ENCODE peak calls at places on chromosomes 5 and 9, in seven cellular contexts. One of them, this sample, is unnamed.

GRCh38 chr5:37867634-37868033 is 27.8 kb upstream of the GDNF start:
- DNase-seq in dorsolateral prefrontal cortex: no peak
- DNase-seq in transverse colon: no peak
- DNase-seq in neuronal stem cell: no peak
- DNase-seq in psoas muscle: no peak
- DNase-seq in adrenal gland: no peak
- DNase-seq in AG04450: no peak
- DNase-seq in this sample: no peak

GRCh38 chr5:6190838-6191237 is 187.5 kb downstream of the MED10 start:
- DNase-seq in dorsolateral prefrontal cortex: no peak
- DNase-seq in transverse colon: no peak
- DNase-seq in neuronal stem cell: no peak
- DNase-seq in psoas muscle: no peak
- DNase-seq in adrenal gland: no peak
- DNase-seq in AG04450: no peak
- DNase-seq in this sample: no peak

GRCh38 chr5:128905225-128906110 is 59.8 kb upstream of the SLC27A6 start:
- DNase-seq in dorsolateral prefrontal cortex: no peak
- DNase-seq in transverse colon: peak
- DNase-seq in neuronal stem cell: peak
- DNase-seq in psoas muscle: no peak
- DNase-seq in adrenal gland: peak
- DNase-seq in AG04450: peak
- DNase-seq in this sample: peak

GRCh38 chr9:88807426-88807825 is 183.8 kb upstream of the S1PR3 start:
- DNase-seq in dorsolateral prefrontal cortex: no peak
- DNase-seq in transverse colon: no peak
- DNase-seq in neuronal stem cell: no peak
- DNase-seq in psoas muscle: no peak
- DNase-seq in adrenal gland: no peak
- DNase-seq in AG04450: no peak
- DNase-seq in this sample: no peak

GRCh38 chr5:174383196-174384178 is 338.0 kb downstream of the NSG2 start:
- DNase-seq in dorsolateral prefrontal cortex: no peak
- DNase-seq in transverse colon: no peak
- DNase-seq in neuronal stem cell: no peak
- DNase-seq in psoas muscle: no peak
- DNase-seq in adrenal gland: no peak
- DNase-seq in AG04450: no peak
- DNase-seq in this sample: no peak

GRCh38 chr5:76303917-76304316 is 99.2 kb upstream of the IQGAP2 start:
- DNase-seq in dorsolateral prefrontal cortex: no peak
- DNase-seq in transverse colon: peak
- DNase-seq in neuronal stem cell: no peak
- DNase-seq in psoas muscle: no peak
- DNase-seq in adrenal gland: no peak
- DNase-seq in AG04450: no peak
- DNase-seq in this sample: peak

GRCh38 chr5:140113180-140113698 is 670 bp upstream of the PURA start:
- DNase-seq in dorsolateral prefrontal cortex: peak
- DNase-seq in transverse colon: peak
- DNase-seq in neuronal stem cell: no peak
- DNase-seq in psoas muscle: peak
- DNase-seq in adrenal gland: peak
- DNase-seq in AG04450: no peak
- DNase-seq in this sample: peak

GRCh38 chr9:134243778-134244467 is 79.6 kb upstream of the RNU6ATAC start:
- DNase-seq in dorsolateral prefrontal cortex: no peak
- DNase-seq in transverse colon: peak
- DNase-seq in neuronal stem cell: no peak
- DNase-seq in psoas muscle: no peak
- DNase-seq in adrenal gland: peak
- DNase-seq in AG04450: peak
- DNase-seq in this sample: peak

DNA sequence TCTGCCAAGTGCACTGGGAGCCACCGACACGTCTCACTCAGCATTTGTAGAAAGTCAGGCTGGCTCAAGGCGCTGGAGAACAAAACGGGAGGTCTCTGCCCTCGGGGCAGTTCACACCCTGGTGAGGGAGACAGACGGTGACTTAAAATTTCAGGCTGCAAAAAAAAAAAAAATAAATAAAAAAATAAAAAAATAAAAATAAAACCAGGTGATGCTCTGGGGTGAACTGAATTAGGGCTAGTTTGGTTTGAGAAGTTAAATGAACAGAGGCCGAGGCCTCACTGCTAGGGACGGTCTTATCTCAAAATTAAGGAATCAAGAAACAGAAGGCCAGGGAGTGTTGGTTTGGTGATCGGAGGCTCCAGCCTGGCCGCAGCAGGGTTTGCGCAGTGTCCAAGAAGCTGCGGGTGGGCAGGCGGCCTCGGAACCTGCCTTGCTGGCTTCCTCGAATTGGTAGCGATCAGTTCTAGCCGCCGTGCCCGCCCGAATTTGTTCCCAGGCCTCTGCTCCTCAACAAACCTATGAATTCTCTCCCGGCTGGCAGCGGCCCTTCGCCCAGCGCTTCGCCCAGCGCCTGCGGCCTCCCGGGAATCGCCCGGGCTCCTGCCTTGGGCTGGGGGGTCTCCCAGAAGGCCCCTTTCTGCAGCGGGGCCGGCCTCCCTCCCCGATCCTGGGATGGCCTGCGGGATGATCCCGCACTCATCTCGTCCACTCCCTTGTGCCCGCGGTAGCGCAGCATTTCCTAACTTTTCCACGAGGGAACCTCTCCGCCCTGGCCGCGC is 1.5 kb downstream of the NKX2-5 start:
- DNase-seq in dorsolateral prefrontal cortex: no peak
- DNase-seq in transverse colon: no peak
- DNase-seq in neuronal stem cell: no peak
- DNase-seq in psoas muscle: no peak
- DNase-seq in adrenal gland: no peak
- DNase-seq in AG04450: no peak
- DNase-seq in this sample: no peak
- H3K4me3 ChIP-seq in dorsolateral prefrontal cortex: no peak
- H3K4me3 ChIP-seq in transverse colon: no peak
- H3K4me3 ChIP-seq in neuronal stem cell: peak
- H3K4me3 ChIP-seq in psoas muscle: peak
- H3K4me3 ChIP-seq in adrenal gland: no peak
- H3K4me3 ChIP-seq in AG04450: no peak
- H3K4me3 ChIP-seq in this sample: no peak

DNA sequence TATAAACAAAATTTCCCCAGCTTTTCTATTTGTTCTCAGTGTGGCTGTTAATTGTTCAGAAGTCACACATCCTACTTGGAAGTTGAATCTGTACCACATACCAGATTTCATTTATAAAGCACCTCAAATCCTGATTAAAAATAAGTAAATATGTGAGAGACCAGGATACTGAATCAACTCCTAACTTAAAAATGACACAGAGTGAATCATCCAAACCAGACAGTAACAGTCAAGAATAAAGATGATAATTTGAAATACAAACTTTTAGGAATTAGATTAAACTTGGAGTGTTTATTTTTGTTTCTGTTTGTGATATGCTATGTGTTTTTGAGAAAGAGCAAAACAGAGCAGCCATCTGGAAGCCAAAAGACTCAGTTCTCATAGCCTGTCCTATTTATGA is 633.2 kb upstream of the RORB start:
- DNase-seq in dorsolateral prefrontal cortex: no peak
- DNase-seq in transverse colon: no peak
- DNase-seq in neuronal stem cell: no peak
- DNase-seq in psoas muscle: no peak
- DNase-seq in adrenal gland: no peak
- DNase-seq in AG04450: no peak
- DNase-seq in this sample: no peak
- H3K27ac ChIP-seq in dorsolateral prefrontal cortex: no peak
- H3K27ac ChIP-seq in transverse colon: no peak
- H3K27ac ChIP-seq in neuronal stem cell: no peak
- H3K27ac ChIP-seq in psoas muscle: no peak
- H3K27ac ChIP-seq in adrenal gland: no peak
- H3K27ac ChIP-seq in AG04450: no peak
- H3K27ac ChIP-seq in this sample: no peak

GRCh38 chr5:67536892-67537291 is 340.3 kb upstream of the CD180 start:
- DNase-seq in dorsolateral prefrontal cortex: no peak
- DNase-seq in transverse colon: no peak
- DNase-seq in neuronal stem cell: no peak
- DNase-seq in psoas muscle: no peak
- DNase-seq in adrenal gland: no peak
- DNase-seq in AG04450: no peak
- DNase-seq in this sample: no peak

GRCh38 chr5:67541869-67542268 is 345.3 kb upstream of the CD180 start:
- DNase-seq in dorsolateral prefrontal cortex: no peak
- DNase-seq in transverse colon: no peak
- DNase-seq in neuronal stem cell: no peak
- DNase-seq in psoas muscle: no peak
- DNase-seq in adrenal gland: no peak
- DNase-seq in AG04450: no peak
- DNase-seq in this sample: no peak

GRCh38 chr5:67538855-67539506 is 342.4 kb upstream of the CD180 start:
- DNase-seq in dorsolateral prefrontal cortex: no peak
- DNase-seq in transverse colon: no peak
- DNase-seq in neuronal stem cell: no peak
- DNase-seq in psoas muscle: no peak
- DNase-seq in adrenal gland: no peak
- DNase-seq in AG04450: no peak
- DNase-seq in this sample: no peak

GRCh38 chr5:67537439-67538342 is 341.1 kb upstream of the CD180 start:
- DNase-seq in dorsolateral prefrontal cortex: no peak
- DNase-seq in transverse colon: no peak
- DNase-seq in neuronal stem cell: no peak
- DNase-seq in psoas muscle: no peak
- DNase-seq in adrenal gland: no peak
- DNase-seq in AG04450: no peak
- DNase-seq in this sample: peak

DNA sequence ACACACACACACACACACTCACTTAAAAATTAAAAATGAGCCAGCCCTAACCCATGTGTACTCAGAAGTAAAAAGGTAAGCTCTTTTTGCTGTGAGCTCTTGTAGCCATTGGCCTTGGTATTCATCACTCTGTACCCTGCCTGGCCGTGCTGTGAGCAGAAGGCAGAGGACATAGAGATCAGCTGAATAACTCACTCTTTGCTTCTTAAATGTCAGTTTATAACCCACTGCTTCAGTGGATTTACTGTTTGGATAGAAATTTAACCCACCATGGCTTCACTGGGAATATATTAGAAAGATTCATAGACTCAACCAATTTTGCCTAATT is 341.7 kb upstream of the CD180 start:
- DNase-seq in dorsolateral prefrontal cortex: no peak
- DNase-seq in transverse colon: no peak
- DNase-seq in neuronal stem cell: no peak
- DNase-seq in psoas muscle: no peak
- DNase-seq in adrenal gland: no peak
- DNase-seq in AG04450: no peak
- DNase-seq in this sample: no peak
- H3K4me3 ChIP-seq in dorsolateral prefrontal cortex: no peak
- H3K4me3 ChIP-seq in transverse colon: no peak
- H3K4me3 ChIP-seq in neuronal stem cell: no peak
- H3K4me3 ChIP-seq in psoas muscle: no peak
- H3K4me3 ChIP-seq in adrenal gland: no peak
- H3K4me3 ChIP-seq in AG04450: no peak
- H3K4me3 ChIP-seq in this sample: no peak

DNA sequence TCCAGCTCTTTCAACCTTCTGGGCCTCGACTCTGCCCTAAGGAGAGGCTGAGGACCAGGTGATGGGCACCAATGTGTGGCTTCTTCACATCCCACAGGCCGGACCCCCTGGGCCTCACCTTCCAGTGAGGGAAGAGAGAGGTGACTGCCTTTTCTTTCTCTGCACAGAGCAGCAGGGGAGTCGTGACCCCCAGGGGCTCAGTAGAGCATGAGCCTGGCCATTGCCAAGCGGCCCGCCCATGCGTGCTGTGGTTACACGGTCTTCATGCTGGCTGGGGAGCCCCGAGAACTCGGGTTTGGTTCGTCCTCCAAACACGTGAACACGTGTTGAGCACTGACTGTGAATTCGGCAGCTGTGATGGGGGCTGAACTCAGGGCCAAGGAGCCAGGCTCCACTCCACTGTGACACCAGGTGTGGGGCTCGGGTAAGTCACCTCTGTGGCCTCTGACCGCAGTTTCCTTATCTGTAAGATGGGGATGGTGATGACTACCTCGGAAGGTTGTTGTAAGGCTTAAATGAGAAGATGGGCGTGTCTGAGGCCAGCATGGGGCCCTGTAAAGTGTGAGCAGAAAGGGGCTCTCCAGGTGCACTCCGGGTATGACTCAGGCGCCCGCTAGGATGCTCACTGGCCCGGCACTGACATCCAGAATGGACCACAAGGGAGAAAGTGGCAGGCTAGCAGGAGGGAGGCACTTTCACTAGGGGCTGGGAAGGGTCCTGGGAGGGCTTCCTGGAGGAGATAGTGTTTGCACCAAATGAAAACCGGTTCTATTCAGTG is 13.4 kb upstream of the GRHPR start:
- DNase-seq in dorsolateral prefrontal cortex: no peak
- DNase-seq in transverse colon: peak
- DNase-seq in neuronal stem cell: no peak
- DNase-seq in psoas muscle: no peak
- DNase-seq in adrenal gland: no peak
- DNase-seq in AG04450: no peak
- DNase-seq in this sample: peak
- H3K27ac ChIP-seq in dorsolateral prefrontal cortex: no peak
- H3K27ac ChIP-seq in transverse colon: no peak
- H3K27ac ChIP-seq in neuronal stem cell: no peak
- H3K27ac ChIP-seq in psoas muscle: no peak
- H3K27ac ChIP-seq in adrenal gland: no peak
- H3K27ac ChIP-seq in AG04450: no peak
- H3K27ac ChIP-seq in this sample: peak

DNA sequence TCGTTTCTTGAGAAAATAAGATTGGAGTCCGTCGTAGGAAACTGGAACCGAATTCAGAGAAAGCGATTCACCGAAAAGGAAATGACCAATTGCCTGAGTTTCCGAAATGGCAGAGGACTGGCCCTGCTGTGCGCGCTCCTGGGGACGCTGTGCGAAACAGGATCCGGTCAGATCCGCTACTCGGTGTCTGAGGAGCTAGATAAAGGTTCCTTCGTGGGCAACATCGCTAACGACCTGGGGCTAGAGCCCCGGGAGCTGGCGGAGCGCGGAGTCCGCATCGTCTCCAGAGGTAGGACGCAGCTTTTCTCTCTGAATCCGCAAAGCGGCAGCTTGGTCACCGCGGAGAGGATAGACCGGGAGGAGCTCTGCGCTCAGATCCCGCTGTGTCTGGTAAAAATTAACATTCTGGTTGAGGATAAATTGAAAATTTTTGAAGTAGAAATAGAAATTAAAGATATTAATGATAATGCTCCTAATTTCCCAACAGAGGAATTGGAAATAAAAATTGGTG is 379 bp downstream of the PCDHGA3 start:
- DNase-seq in dorsolateral prefrontal cortex: no peak
- DNase-seq in transverse colon: no peak
- DNase-seq in neuronal stem cell: no peak
- DNase-seq in psoas muscle: no peak
- DNase-seq in adrenal gland: no peak
- DNase-seq in AG04450: no peak
- DNase-seq in this sample: no peak
- H3K4me3 ChIP-seq in dorsolateral prefrontal cortex: no peak
- H3K4me3 ChIP-seq in transverse colon: no peak
- H3K4me3 ChIP-seq in neuronal stem cell: no peak
- H3K4me3 ChIP-seq in psoas muscle: peak
- H3K4me3 ChIP-seq in adrenal gland: no peak
- H3K4me3 ChIP-seq in AG04450: peak
- H3K4me3 ChIP-seq in this sample: no peak